ENCODE peak calls at places on chromosomes 11 and 22, in nine cellular contexts. One of them, this sample, is unnamed.

GRCh38 chr11:121067453-121067852 is 33.6 kb upstream of the TECTA start:
- DNase-seq in Peyer's patch: no peak
- DNase-seq in H54: no peak
- DNase-seq in IMR-90: peak
- DNase-seq in A549: peak
- DNase-seq in breast epithelium: no peak
- DNase-seq in prostate gland: no peak
- DNase-seq in HCT116: no peak
- DNase-seq in K562: no peak
- DNase-seq in this sample: no peak

GRCh38 chr22:33539902-33540751 is 380.1 kb downstream of the LARGE1 start:
- DNase-seq in H54: no peak
- DNase-seq in Peyer's patch: no peak
- DNase-seq in breast epithelium: peak
- DNase-seq in HCT116: no peak
- DNase-seq in IMR-90: peak
- DNase-seq in K562: no peak
- DNase-seq in prostate gland: peak
- DNase-seq in A549: peak
- DNase-seq in this sample: no peak

GRCh38 chr11:85827768-85828639 is 17.1 kb upstream of the SYTL2 start:
- DNase-seq in H54: peak
- DNase-seq in K562: no peak
- DNase-seq in IMR-90: peak
- DNase-seq in breast epithelium: no peak
- DNase-seq in A549: peak
- DNase-seq in HCT116: peak
- DNase-seq in prostate gland: no peak
- DNase-seq in Peyer's patch: no peak
- DNase-seq in this sample: peak

GRCh38 chr11:76670475-76671235 is at the start of gene LRRC32:
- DNase-seq in H54: no peak
- DNase-seq in Peyer's patch: peak
- DNase-seq in breast epithelium: peak
- DNase-seq in K562: peak
- DNase-seq in A549: no peak
- DNase-seq in HCT116: no peak
- DNase-seq in prostate gland: no peak
- DNase-seq in IMR-90: no peak
- DNase-seq in this sample: no peak

GRCh38 chr11:47004595-47005033 is 68.1 kb downstream of the CSTPP1 start:
- DNase-seq in IMR-90: peak
- DNase-seq in Peyer's patch: peak
- DNase-seq in K562: peak
- DNase-seq in prostate gland: peak
- DNase-seq in HCT116: no peak
- DNase-seq in breast epithelium: peak
- DNase-seq in H54: peak
- DNase-seq in A549: peak
- DNase-seq in this sample: peak

GRCh38 chr11:130999086-130999485 is 82.8 kb upstream of the SNX19 start:
- DNase-seq in IMR-90: peak
- DNase-seq in HCT116: no peak
- DNase-seq in K562: no peak
- DNase-seq in breast epithelium: no peak
- DNase-seq in prostate gland: no peak
- DNase-seq in Peyer's patch: no peak
- DNase-seq in A549: no peak
- DNase-seq in H54: no peak
- DNase-seq in this sample: no peak

GRCh38 chr22:21665047-21665851 is 563 bp upstream of the PPIL2 start:
- DNase-seq in breast epithelium: no peak
- DNase-seq in Peyer's patch: no peak
- DNase-seq in HCT116: no peak
- DNase-seq in IMR-90: no peak
- DNase-seq in K562: no peak
- DNase-seq in prostate gland: no peak
- DNase-seq in A549: no peak
- DNase-seq in H54: no peak
- DNase-seq in this sample: no peak

GRCh38 chr11:124068711-124069110 is 27.6 kb upstream of the OR10G7 start:
- DNase-seq in IMR-90: no peak
- DNase-seq in A549: no peak
- DNase-seq in K562: no peak
- DNase-seq in prostate gland: no peak
- DNase-seq in H54: no peak
- DNase-seq in HCT116: no peak
- DNase-seq in Peyer's patch: no peak
- DNase-seq in breast epithelium: no peak
- DNase-seq in this sample: no peak

GRCh38 chr22:32858957-32859356 is 57.5 kb downstream of the TIMP3 start:
- DNase-seq in K562: no peak
- DNase-seq in breast epithelium: no peak
- DNase-seq in Peyer's patch: no peak
- DNase-seq in IMR-90: no peak
- DNase-seq in prostate gland: no peak
- DNase-seq in A549: no peak
- DNase-seq in H54: no peak
- DNase-seq in HCT116: no peak
- DNase-seq in this sample: no peak

DNA sequence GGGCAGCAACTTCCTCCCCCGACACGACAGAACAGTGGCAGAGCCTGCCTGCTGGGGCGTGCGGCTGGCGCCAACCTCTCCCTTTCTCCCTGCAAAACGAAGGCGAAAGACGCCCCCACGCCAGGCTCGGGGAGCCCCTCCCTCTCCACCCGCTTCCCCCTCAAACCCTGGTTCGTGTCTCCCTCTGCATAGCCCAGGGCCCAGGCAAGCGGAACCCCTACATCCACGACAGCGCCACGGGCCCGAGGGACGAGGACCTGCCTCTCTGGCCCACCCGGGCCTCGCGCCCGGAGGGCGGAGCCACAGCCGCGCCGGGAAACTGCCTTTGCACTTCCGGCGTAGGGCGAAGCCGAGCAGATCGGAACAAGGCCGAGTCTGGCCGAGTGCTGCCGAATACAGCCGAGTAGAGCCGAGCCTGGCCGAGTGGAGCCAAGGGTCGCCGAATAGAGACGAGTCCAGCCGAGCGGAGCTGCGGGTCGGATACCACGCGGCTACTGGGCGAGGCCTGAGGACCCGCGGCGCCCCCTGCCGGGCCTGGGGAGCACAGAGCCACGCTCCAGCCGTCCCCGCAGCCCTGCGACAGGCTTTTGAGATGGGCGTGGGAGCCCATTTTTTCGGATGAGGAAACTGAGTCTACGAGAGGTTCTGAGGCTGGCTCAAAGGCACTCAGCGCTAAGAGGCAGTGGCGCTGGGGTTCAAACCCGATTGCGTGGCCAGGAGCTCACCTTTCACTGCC is 11.2 kb upstream of the C1QTNF6 start:
- DNase-seq in A549: peak
- DNase-seq in K562: peak
- DNase-seq in prostate gland: peak
- DNase-seq in H54: peak
- DNase-seq in HCT116: peak
- DNase-seq in breast epithelium: peak
- DNase-seq in IMR-90: peak
- DNase-seq in Peyer's patch: peak
- DNase-seq in this sample: peak
- TF ChIP-seq POLR2A in A549: peak
- TF ChIP-seq POLR2A in K562: peak
- TF ChIP-seq POLR2A in prostate gland: peak
- TF ChIP-seq POLR2A in H54: peak
- TF ChIP-seq POLR2A in HCT116: peak
- TF ChIP-seq POLR2A in breast epithelium: peak
- TF ChIP-seq POLR2A in IMR-90: peak
- TF ChIP-seq POLR2A in Peyer's patch: peak
- TF ChIP-seq POLR2A in this sample: peak

GRCh38 chr11:10205928-10206327 is 88.1 kb downstream of the SBF2 start:
- DNase-seq in HCT116: no peak
- DNase-seq in K562: no peak
- DNase-seq in Peyer's patch: no peak
- DNase-seq in prostate gland: no peak
- DNase-seq in A549: no peak
- DNase-seq in breast epithelium: no peak
- DNase-seq in H54: no peak
- DNase-seq in IMR-90: no peak
- DNase-seq in this sample: no peak

GRCh38 chr11:10208045-10208674 is 85.9 kb downstream of the SBF2 start:
- DNase-seq in Peyer's patch: no peak
- DNase-seq in prostate gland: no peak
- DNase-seq in A549: peak
- DNase-seq in K562: peak
- DNase-seq in IMR-90: peak
- DNase-seq in H54: peak
- DNase-seq in HCT116: peak
- DNase-seq in breast epithelium: no peak
- DNase-seq in this sample: peak

GRCh38 chr11:10201343-10201742 is 92.7 kb downstream of the SBF2 start:
- DNase-seq in H54: no peak
- DNase-seq in K562: no peak
- DNase-seq in IMR-90: no peak
- DNase-seq in Peyer's patch: no peak
- DNase-seq in A549: no peak
- DNase-seq in HCT116: no peak
- DNase-seq in breast epithelium: no peak
- DNase-seq in prostate gland: no peak
- DNase-seq in this sample: no peak

DNA sequence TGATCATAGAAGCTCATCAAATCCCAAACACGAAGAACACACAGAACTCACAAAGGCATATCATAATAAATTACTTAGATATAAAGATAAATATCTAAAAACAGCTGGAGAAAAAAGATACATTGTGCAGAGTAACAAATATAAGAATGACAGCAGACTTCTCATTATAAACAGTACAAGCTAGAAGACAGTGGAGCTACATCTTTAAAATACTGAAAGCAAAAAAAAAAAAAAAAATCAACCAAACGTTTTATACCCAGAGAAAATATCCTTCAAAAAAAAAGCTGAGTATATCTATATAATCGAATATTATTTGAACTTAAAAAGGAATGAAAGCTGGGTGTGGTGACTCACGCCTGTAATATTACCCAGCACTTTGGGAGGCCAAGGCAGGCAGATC is 90.0 kb downstream of the SBF2 start:
- DNase-seq in Peyer's patch: no peak
- DNase-seq in K562: no peak
- DNase-seq in breast epithelium: no peak
- DNase-seq in HCT116: no peak
- DNase-seq in H54: no peak
- DNase-seq in A549: no peak
- DNase-seq in prostate gland: no peak
- DNase-seq in IMR-90: no peak
- DNase-seq in this sample: no peak
- TF ChIP-seq POLR2A in Peyer's patch: no peak
- TF ChIP-seq POLR2A in K562: no peak
- TF ChIP-seq POLR2A in breast epithelium: no peak
- TF ChIP-seq POLR2A in HCT116: no peak
- TF ChIP-seq POLR2A in H54: no peak
- TF ChIP-seq POLR2A in A549: no peak
- TF ChIP-seq POLR2A in prostate gland: no peak
- TF ChIP-seq POLR2A in IMR-90: no peak
- TF ChIP-seq POLR2A in this sample: no peak

DNA sequence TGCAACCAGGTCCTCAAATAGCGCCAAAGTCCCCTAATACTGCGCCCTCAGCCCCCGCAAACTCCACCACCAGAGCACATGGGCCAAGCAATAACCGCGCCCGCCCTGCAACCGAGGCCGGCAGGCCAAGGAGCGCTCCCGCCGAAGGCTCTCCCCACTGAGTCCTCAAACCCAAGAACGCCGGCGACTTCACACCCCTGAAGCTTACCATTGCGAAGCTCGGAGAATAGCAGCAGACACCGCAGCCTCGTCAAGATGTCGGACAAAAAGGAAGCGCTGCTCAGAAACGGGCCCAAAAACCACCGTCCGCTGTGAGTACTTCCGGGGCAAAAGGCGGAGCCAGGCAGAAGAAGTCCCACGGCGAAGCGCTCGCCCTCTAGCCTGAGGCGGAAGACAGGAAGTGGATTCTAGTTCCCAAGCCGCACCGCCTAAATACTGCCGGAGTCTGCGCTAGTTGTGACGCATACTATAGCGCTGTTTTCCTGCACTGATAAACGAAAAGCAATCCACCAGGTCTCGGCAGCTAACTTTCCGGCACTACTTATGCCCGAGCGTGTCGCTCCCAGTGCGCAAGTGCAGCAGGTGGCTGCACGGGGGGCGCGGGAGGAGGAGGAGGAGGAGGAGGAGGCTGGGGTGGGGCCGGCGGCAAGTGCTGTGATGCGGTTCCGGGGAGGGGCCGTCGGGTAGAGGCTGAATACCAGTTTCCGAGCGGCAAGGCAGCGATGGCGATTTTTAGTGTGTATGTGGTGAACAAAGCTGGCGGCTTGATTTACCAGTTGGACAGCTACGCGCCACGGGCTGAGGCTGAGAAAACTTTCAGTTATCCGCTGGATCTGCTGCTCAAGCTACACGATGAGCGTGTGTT is at the start of the genes RPS25 and TRAPPC4:
- DNase-seq in breast epithelium: peak
- DNase-seq in K562: peak
- DNase-seq in HCT116: peak
- DNase-seq in IMR-90: peak
- DNase-seq in H54: peak
- DNase-seq in A549: peak
- DNase-seq in prostate gland: peak
- DNase-seq in Peyer's patch: peak
- DNase-seq in this sample: peak
- TF ChIP-seq POLR2A in breast epithelium: peak
- TF ChIP-seq POLR2A in K562: peak
- TF ChIP-seq POLR2A in HCT116: peak
- TF ChIP-seq POLR2A in IMR-90: peak
- TF ChIP-seq POLR2A in H54: peak
- TF ChIP-seq POLR2A in A549: peak
- TF ChIP-seq POLR2A in prostate gland: peak
- TF ChIP-seq POLR2A in Peyer's patch: peak
- TF ChIP-seq POLR2A in this sample: peak

DNA sequence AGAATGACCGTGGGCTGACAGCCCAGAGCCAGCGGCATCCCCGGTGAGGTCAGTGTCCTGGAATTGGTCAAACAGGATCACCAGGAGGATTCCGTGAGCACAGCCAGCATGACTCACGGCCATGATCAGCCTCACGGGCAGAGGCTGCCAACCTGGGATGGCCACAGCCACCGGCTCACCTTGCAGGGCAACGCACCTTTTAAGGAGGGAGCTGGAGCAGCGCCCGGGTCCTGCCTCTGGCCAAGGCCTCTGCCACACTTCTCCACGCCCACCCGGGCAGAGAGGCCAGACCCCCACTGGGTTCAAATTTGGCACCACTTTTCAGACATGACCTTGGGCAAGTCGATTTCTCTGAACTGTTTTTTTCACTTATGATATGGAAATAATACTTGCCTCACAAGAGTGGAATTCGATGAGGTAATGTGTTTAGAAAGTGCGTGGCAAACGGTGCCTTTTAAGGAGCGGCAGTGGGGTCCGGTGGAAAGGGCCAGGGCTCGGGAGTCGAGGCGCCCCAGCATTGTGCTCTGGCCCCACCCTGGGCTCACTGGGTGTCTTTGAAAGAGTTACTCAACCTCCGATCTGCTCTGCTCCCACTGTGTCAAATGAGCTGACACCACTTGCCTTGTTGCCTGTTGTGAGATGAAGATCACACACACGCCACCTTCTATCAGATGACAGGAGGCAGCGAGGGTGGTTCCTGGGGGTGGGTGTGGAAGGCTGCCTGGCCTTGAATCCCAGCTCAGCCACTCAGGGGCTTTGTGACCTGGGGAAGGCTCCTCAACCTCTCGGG is 16.0 kb downstream of the TXN2 start:
- DNase-seq in HCT116: peak
- DNase-seq in breast epithelium: peak
- DNase-seq in A549: peak
- DNase-seq in IMR-90: peak
- DNase-seq in H54: peak
- DNase-seq in Peyer's patch: no peak
- DNase-seq in prostate gland: peak
- DNase-seq in K562: no peak
- DNase-seq in this sample: no peak
- TF ChIP-seq POLR2A in HCT116: no peak
- TF ChIP-seq POLR2A in breast epithelium: no peak
- TF ChIP-seq POLR2A in A549: no peak
- TF ChIP-seq POLR2A in IMR-90: peak
- TF ChIP-seq POLR2A in H54: no peak
- TF ChIP-seq POLR2A in Peyer's patch: no peak
- TF ChIP-seq POLR2A in prostate gland: peak
- TF ChIP-seq POLR2A in K562: no peak
- TF ChIP-seq POLR2A in this sample: no peak